ENCODE peak calls at places on chromosomes 12 and 14, in eight cellular contexts. A is Panc1, T is A549, O is SK-N-SH, K is GM12878, I is HCT116, P is K562, H is GM23338. Z is an unnamed sample.

GRCh38 chr12:95687937-95688336 is 102.6 kb downstream of the NTN4 start:
- DNase-seq in A (no peak), T (no peak), O (no peak), K (no peak), I (no peak), P (no peak), H (no peak), Z (no peak)

GRCh38 chr12:6767301-6767591 is 1.1 kb downstream of the PTMS start:
- DNase-seq in A (no peak), T (no peak), O (no peak), K (no peak), I (no peak), P (no peak), H (peak; percentile 60), Z (no peak)

GRCh38 chr14:89805501-89805900 is 149.0 kb downstream of the EFCAB11 start:
- DNase-seq in A (no peak), T (no peak), O (no peak), K (no peak), I (no peak), P (no peak), H (no peak), Z (no peak)

GRCh38 chr12:47088021-47088944 is 8.5 kb upstream of the AMIGO2 start:
- DNase-seq in A (no peak), T (no peak), O (no peak), K (no peak), I (no peak), P (no peak), H (no peak), Z (no peak)

GRCh38 chr12:14952295-14952995 is 9.0 kb downstream of the ARHGDIB start:
- DNase-seq in A (no peak), T (peak; percentile 42), O (no peak), K (no peak), I (peak; percentile 48), P (no peak), H (no peak), Z (no peak)

GRCh38 chr12:92403210-92404175 is 257.8 kb upstream of the BTG1 start:
- DNase-seq in A (no peak), T (no peak), O (no peak), K (peak; percentile 98), I (no peak), P (peak; percentile 95), H (no peak), Z (no peak)

GRCh38 chr12:107478881-107479280 is 206.7 kb upstream of the PWP1 start:
- DNase-seq in A (no peak), T (no peak), O (peak; percentile 63), K (no peak), I (no peak), P (no peak), H (no peak), Z (no peak)

GRCh38 chr14:51652168-51653095 is 722 bp downstream of the FRMD6 start:
- DNase-seq in A (no peak), T (peak; percentile 37), O (peak; percentile 74), K (no peak), I (no peak), P (no peak), H (peak; percentile 71), Z (peak; percentile 1)

GRCh38 chr14:37325332-37325731 is 127.6 kb downstream of the MIPOL1 start:
- DNase-seq in A (no peak), T (no peak), O (no peak), K (no peak), I (no peak), P (no peak), H (no peak), Z (no peak)

GRCh38 chr12:111993290-111994150 is 19.4 kb downstream of the TMEM116 start:
- DNase-seq in A (no peak), T (no peak), O (no peak), K (peak; percentile 43), I (no peak), P (peak; percentile 58), H (no peak), Z (no peak)

GRCh38 chr14:22536853-22537338 is 52.1 kb downstream of the DAD1 start:
- DNase-seq in A (peak; percentile 61), T (peak; percentile 90), O (no peak), K (peak; percentile 94), I (peak; percentile 82), P (peak; percentile 84), H (no peak), Z (no peak)

GRCh38 chr14:50064993-50065392 is 51.4 kb downstream of the VCPKMT start:
- DNase-seq in A (no peak), T (no peak), O (no peak), K (peak; percentile 98), I (no peak), P (no peak), H (no peak), Z (peak; percentile 70)

GRCh38 chr12:3947781-3948180 is 74.6 kb upstream of the PARP11 start:
- DNase-seq in A (no peak), T (no peak), O (no peak), K (no peak), I (no peak), P (no peak), H (no peak), Z (no peak)

GRCh38 chr12:6792522-6793201 is 3.3 kb downstream of the CD4 start:
- DNase-seq in A (no peak), T (no peak), O (no peak), K (no peak), I (no peak), P (no peak), H (no peak), Z (peak; percentile 64)

GRCh38 chr14:65035049-65035448 is 48.4 kb downstream of the FNTB start:
- DNase-seq in A (no peak), T (no peak), O (peak; percentile 22), K (no peak), I (no peak), P (no peak), H (no peak), Z (no peak)

GRCh38 chr12:34253674-34254073 is 231.4 kb downstream of the ALG10 start:
- DNase-seq in A (no peak), T (no peak), O (no peak), K (no peak), I (no peak), P (no peak), H (no peak), Z (no peak)

GRCh38 chr14:75793806-75794205 is 132.8 kb downstream of the TTLL5 start:
- DNase-seq in A (no peak), T (no peak), O (no peak), K (no peak), I (no peak), P (no peak), H (peak; percentile 13), Z (no peak)

GRCh38 chr12:58629376-58629775 is 290.9 kb downstream of the LRIG3 start:
- DNase-seq in A (no peak), T (no peak), O (no peak), K (no peak), I (no peak), P (no peak), H (no peak), Z (no peak)

GRCh38 chr12:121451931-121452330 is 52.0 kb downstream of the RNF34 start:
- DNase-seq in A (no peak), T (no peak), O (no peak), K (no peak), I (no peak), P (no peak), H (no peak), Z (no peak)

GRCh38 chr14:23566782-23567185 is 807 bp downstream of the AP1G2 start:
- DNase-seq in A (no peak), T (no peak), O (peak; percentile 48), K (no peak), I (no peak), P (no peak), H (no peak), Z (no peak)

GRCh38 chr14:54568821-54569591 is 2.1 kb downstream of the SAMD4A start:
- DNase-seq in A (no peak), T (no peak), O (no peak), K (no peak), I (no peak), P (peak; percentile 23), H (no peak), Z (no peak)

GRCh38 chr12:55996201-55996714 is 818 bp upstream of the SUOX start:
- DNase-seq in A (peak; percentile 43), T (peak; percentile 66), O (peak; percentile 70), K (no peak), I (no peak), P (peak; percentile 84), H (peak; percentile 77), Z (peak; percentile 66)
- TF ChIP-seq REST in A (no peak), T (no peak), O (no peak), K (no peak), I (no peak), P (no peak), H (no peak), Z (no peak)

DNA sequence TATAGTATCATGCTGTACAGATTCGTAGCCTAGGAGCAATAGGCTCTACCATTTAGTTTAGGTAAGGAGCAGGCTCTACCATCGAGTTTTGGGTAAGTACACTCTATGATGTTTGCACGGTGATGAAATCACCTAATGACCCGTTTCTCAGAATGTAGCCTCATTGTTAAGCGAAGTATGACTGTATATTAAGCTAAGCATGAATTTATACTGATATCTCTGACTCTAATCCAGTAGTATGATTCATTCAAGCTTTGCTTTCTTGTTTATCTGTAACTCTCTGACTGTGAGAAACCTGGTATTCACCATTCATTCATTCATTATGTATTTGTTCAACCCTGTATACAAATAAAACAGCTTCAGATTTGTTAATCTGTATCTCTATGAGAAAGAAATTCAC is 283.9 kb upstream of the PRICKLE1 start:
- DNase-seq in A (no peak), T (no peak), O (no peak), K (no peak), I (no peak), P (no peak), H (no peak), Z (no peak)
- TF ChIP-seq REST in A (no peak), T (no peak), O (no peak), K (no peak), I (no peak), P (no peak), H (no peak), Z (no peak)

GRCh38 chr12:132117558-132117875 is 26.6 kb downstream of the DDX51 start:
- DNase-seq in A (no peak), T (peak; percentile 11), O (peak; percentile 78), K (no peak), I (peak; percentile 12), P (no peak), H (peak; percentile 65), Z (no peak)
- TF ChIP-seq REST in A (no peak), T (no peak), O (no peak), K (no peak), I (no peak), P (no peak), H (no peak), Z (no peak)

GRCh38 chr14:74549588-74549987 is 56.0 kb downstream of the ISCA2 start:
- DNase-seq in A (no peak), T (no peak), O (no peak), K (no peak), I (no peak), P (no peak), H (peak; percentile 29), Z (no peak)

GRCh38 chr14:74547331-74547927 is 53.9 kb downstream of the ISCA2 start:
- DNase-seq in A (no peak), T (no peak), O (no peak), K (no peak), I (no peak), P (no peak), H (peak; percentile 55), Z (no peak)

GRCh38 chr14:74551001-74551400 is 57.4 kb downstream of the ISCA2 start:
- DNase-seq in A (no peak), T (no peak), O (no peak), K (no peak), I (no peak), P (no peak), H (no peak), Z (no peak)

GRCh38 chr14:74550071-74550470 is 56.5 kb downstream of the ISCA2 start:
- DNase-seq in A (no peak), T (no peak), O (no peak), K (no peak), I (no peak), P (no peak), H (no peak), Z (no peak)

GRCh38 chr14:74548881-74549280 is 55.3 kb downstream of the ISCA2 start:
- DNase-seq in A (no peak), T (no peak), O (no peak), K (no peak), I (no peak), P (no peak), H (no peak), Z (no peak)
- TF ChIP-seq REST in A (no peak), T (no peak), O (no peak), K (no peak), I (no peak), P (no peak), H (no peak), Z (no peak)